ENCODE peak calls at places on chromosomes 3 and 15, in ten cellular contexts. One of them, this sample, is unnamed.

GRCh38 chr3:197376020-197376419 is 77.6 kb upstream of the DLG1 start:
- DNase-seq in NAMALWA: no peak
- DNase-seq in A549: no peak
- DNase-seq in endothelial cell of umbilical vein: no peak
- DNase-seq in AG20443: peak; percentile 1
- DNase-seq in activated CD8-positive, alpha-beta memory T cell treated with anti-CD3 and anti-CD28 coated beads, Interleukin-2, amount 50 U/mL, for 48 hours: no peak
- DNase-seq in stimulated activated CD4-positive, alpha-beta T cell treated with anti-CD3 and anti-CD28 coated beads, Interleukin-2, amount 100 ng/mL, for 48 hours: no peak
- DNase-seq in neural crest cell: no peak
- DNase-seq in CD8-positive, alpha-beta T cell: no peak
- DNase-seq in OCI-LY7: no peak
- DNase-seq in this sample: no peak

GRCh38 chr15:95559875-95560394 is 770.6 kb upstream of the NR2F2 start:
- DNase-seq in neural crest cell: no peak
- DNase-seq in endothelial cell of umbilical vein: peak; percentile 78
- DNase-seq in AG20443: peak; percentile 79
- DNase-seq in OCI-LY7: no peak
- DNase-seq in CD8-positive, alpha-beta T cell: no peak
- DNase-seq in NAMALWA: no peak
- DNase-seq in A549: peak; percentile 27
- DNase-seq in stimulated activated CD4-positive, alpha-beta T cell treated with anti-CD3 and anti-CD28 coated beads, Interleukin-2, amount 100 ng/mL, for 48 hours: no peak
- DNase-seq in activated CD8-positive, alpha-beta memory T cell treated with anti-CD3 and anti-CD28 coated beads, Interleukin-2, amount 50 U/mL, for 48 hours: no peak
- DNase-seq in this sample: peak; percentile 95

GRCh38 chr3:48468329-48468731 is 21.8 kb downstream of the ATRIP start:
- DNase-seq in NAMALWA: no peak
- DNase-seq in activated CD8-positive, alpha-beta memory T cell treated with anti-CD3 and anti-CD28 coated beads, Interleukin-2, amount 50 U/mL, for 48 hours: no peak
- DNase-seq in AG20443: no peak
- DNase-seq in stimulated activated CD4-positive, alpha-beta T cell treated with anti-CD3 and anti-CD28 coated beads, Interleukin-2, amount 100 ng/mL, for 48 hours: no peak
- DNase-seq in A549: no peak
- DNase-seq in CD8-positive, alpha-beta T cell: no peak
- DNase-seq in endothelial cell of umbilical vein: no peak
- DNase-seq in OCI-LY7: no peak
- DNase-seq in neural crest cell: no peak
- DNase-seq in this sample: no peak

GRCh38 chr3:195883801-195884200 is 24.6 kb downstream of the TNK2 start:
- DNase-seq in NAMALWA: no peak
- DNase-seq in stimulated activated CD4-positive, alpha-beta T cell treated with anti-CD3 and anti-CD28 coated beads, Interleukin-2, amount 100 ng/mL, for 48 hours: no peak
- DNase-seq in endothelial cell of umbilical vein: no peak
- DNase-seq in activated CD8-positive, alpha-beta memory T cell treated with anti-CD3 and anti-CD28 coated beads, Interleukin-2, amount 50 U/mL, for 48 hours: no peak
- DNase-seq in AG20443: no peak
- DNase-seq in neural crest cell: no peak
- DNase-seq in A549: no peak
- DNase-seq in CD8-positive, alpha-beta T cell: no peak
- DNase-seq in OCI-LY7: no peak
- DNase-seq in this sample: no peak

GRCh38 chr3:197533396-197534347 is 22.1 kb downstream of the BDH1 start:
- DNase-seq in neural crest cell: no peak
- DNase-seq in OCI-LY7: no peak
- DNase-seq in endothelial cell of umbilical vein: no peak
- DNase-seq in AG20443: no peak
- DNase-seq in NAMALWA: no peak
- DNase-seq in stimulated activated CD4-positive, alpha-beta T cell treated with anti-CD3 and anti-CD28 coated beads, Interleukin-2, amount 100 ng/mL, for 48 hours: no peak
- DNase-seq in CD8-positive, alpha-beta T cell: no peak
- DNase-seq in A549: no peak
- DNase-seq in activated CD8-positive, alpha-beta memory T cell treated with anti-CD3 and anti-CD28 coated beads, Interleukin-2, amount 50 U/mL, for 48 hours: no peak
- DNase-seq in this sample: no peak

GRCh38 chr3:143808999-143809700 is 39.1 kb downstream of the SLC9A9 start:
- DNase-seq in stimulated activated CD4-positive, alpha-beta T cell treated with anti-CD3 and anti-CD28 coated beads, Interleukin-2, amount 100 ng/mL, for 48 hours: no peak
- DNase-seq in activated CD8-positive, alpha-beta memory T cell treated with anti-CD3 and anti-CD28 coated beads, Interleukin-2, amount 50 U/mL, for 48 hours: no peak
- DNase-seq in neural crest cell: no peak
- DNase-seq in NAMALWA: no peak
- DNase-seq in A549: no peak
- DNase-seq in CD8-positive, alpha-beta T cell: no peak
- DNase-seq in OCI-LY7: no peak
- DNase-seq in endothelial cell of umbilical vein: no peak
- DNase-seq in AG20443: peak; percentile 42
- DNase-seq in this sample: peak; percentile 39

GRCh38 chr3:45110185-45110833 is 35.9 kb downstream of the CDCP1 start:
- DNase-seq in OCI-LY7: no peak
- DNase-seq in AG20443: no peak
- DNase-seq in activated CD8-positive, alpha-beta memory T cell treated with anti-CD3 and anti-CD28 coated beads, Interleukin-2, amount 50 U/mL, for 48 hours: no peak
- DNase-seq in CD8-positive, alpha-beta T cell: peak; percentile 29
- DNase-seq in A549: no peak
- DNase-seq in NAMALWA: peak; percentile 3
- DNase-seq in neural crest cell: no peak
- DNase-seq in endothelial cell of umbilical vein: no peak
- DNase-seq in stimulated activated CD4-positive, alpha-beta T cell treated with anti-CD3 and anti-CD28 coated beads, Interleukin-2, amount 100 ng/mL, for 48 hours: no peak
- DNase-seq in this sample: no peak

GRCh38 chr15:57527382-57528091 is 64.2 kb upstream of the MYZAP start:
- DNase-seq in AG20443: peak; percentile 79
- DNase-seq in NAMALWA: peak; percentile 94
- DNase-seq in A549: peak; percentile 64
- DNase-seq in CD8-positive, alpha-beta T cell: no peak
- DNase-seq in OCI-LY7: peak; percentile 86
- DNase-seq in stimulated activated CD4-positive, alpha-beta T cell treated with anti-CD3 and anti-CD28 coated beads, Interleukin-2, amount 100 ng/mL, for 48 hours: no peak
- DNase-seq in activated CD8-positive, alpha-beta memory T cell treated with anti-CD3 and anti-CD28 coated beads, Interleukin-2, amount 50 U/mL, for 48 hours: no peak
- DNase-seq in neural crest cell: peak; percentile 28
- DNase-seq in endothelial cell of umbilical vein: peak; percentile 86
- DNase-seq in this sample: peak; percentile 91

GRCh38 chr15:70826634-70827033 is 27.3 kb downstream of the LARP6 start:
- DNase-seq in A549: peak; percentile 58
- DNase-seq in activated CD8-positive, alpha-beta memory T cell treated with anti-CD3 and anti-CD28 coated beads, Interleukin-2, amount 50 U/mL, for 48 hours: no peak
- DNase-seq in stimulated activated CD4-positive, alpha-beta T cell treated with anti-CD3 and anti-CD28 coated beads, Interleukin-2, amount 100 ng/mL, for 48 hours: no peak
- DNase-seq in AG20443: peak; percentile 90
- DNase-seq in endothelial cell of umbilical vein: peak; percentile 36
- DNase-seq in OCI-LY7: no peak
- DNase-seq in CD8-positive, alpha-beta T cell: no peak
- DNase-seq in neural crest cell: no peak
- DNase-seq in NAMALWA: no peak
- DNase-seq in this sample: peak; percentile 97

GRCh38 chr3:34361921-34362320 is 563.5 kb downstream of the PDCD6IP start:
- DNase-seq in AG20443: no peak
- DNase-seq in CD8-positive, alpha-beta T cell: no peak
- DNase-seq in activated CD8-positive, alpha-beta memory T cell treated with anti-CD3 and anti-CD28 coated beads, Interleukin-2, amount 50 U/mL, for 48 hours: no peak
- DNase-seq in stimulated activated CD4-positive, alpha-beta T cell treated with anti-CD3 and anti-CD28 coated beads, Interleukin-2, amount 100 ng/mL, for 48 hours: no peak
- DNase-seq in NAMALWA: no peak
- DNase-seq in endothelial cell of umbilical vein: no peak
- DNase-seq in OCI-LY7: no peak
- DNase-seq in A549: no peak
- DNase-seq in neural crest cell: no peak
- DNase-seq in this sample: no peak

GRCh38 chr3:156010829-156011228 is 109.5 kb upstream of the KCNAB1 start:
- DNase-seq in endothelial cell of umbilical vein: no peak
- DNase-seq in NAMALWA: peak; percentile 57
- DNase-seq in AG20443: no peak
- DNase-seq in stimulated activated CD4-positive, alpha-beta T cell treated with anti-CD3 and anti-CD28 coated beads, Interleukin-2, amount 100 ng/mL, for 48 hours: no peak
- DNase-seq in activated CD8-positive, alpha-beta memory T cell treated with anti-CD3 and anti-CD28 coated beads, Interleukin-2, amount 50 U/mL, for 48 hours: no peak
- DNase-seq in A549: peak; percentile 33
- DNase-seq in CD8-positive, alpha-beta T cell: no peak
- DNase-seq in neural crest cell: no peak
- DNase-seq in OCI-LY7: no peak
- DNase-seq in this sample: peak; percentile 17

GRCh38 chr3:14318638-14319037 is 83.8 kb upstream of the SLC6A6 start:
- DNase-seq in activated CD8-positive, alpha-beta memory T cell treated with anti-CD3 and anti-CD28 coated beads, Interleukin-2, amount 50 U/mL, for 48 hours: no peak
- DNase-seq in NAMALWA: no peak
- DNase-seq in OCI-LY7: no peak
- DNase-seq in CD8-positive, alpha-beta T cell: no peak
- DNase-seq in A549: no peak
- DNase-seq in AG20443: no peak
- DNase-seq in stimulated activated CD4-positive, alpha-beta T cell treated with anti-CD3 and anti-CD28 coated beads, Interleukin-2, amount 100 ng/mL, for 48 hours: no peak
- DNase-seq in neural crest cell: no peak
- DNase-seq in endothelial cell of umbilical vein: no peak
- DNase-seq in this sample: no peak